ENCODE peak calls at places on chromosomes 4 and X, in four cellular contexts. One of them, this sample, is unnamed.

GRCh38 chrX:77167993-77168392 is 279.2 kb upstream of the FGF16 start:
- DNase-seq in foreskin fibroblast: no peak
- DNase-seq in naive thymus-derived CD4-positive, alpha-beta T cell: no peak
- DNase-seq in activated T-helper 1 cell treated with anti-CD3 and anti-CD28 coated beads, Interleukin-2, amount 50 U/mL, for 16 hours: no peak
- DNase-seq in this sample: no peak

GRCh38 chrX:155221351-155221750 is 5.1 kb downstream of the VBP1 start:
- DNase-seq in foreskin fibroblast: no peak
- DNase-seq in naive thymus-derived CD4-positive, alpha-beta T cell: no peak
- DNase-seq in activated T-helper 1 cell treated with anti-CD3 and anti-CD28 coated beads, Interleukin-2, amount 50 U/mL, for 16 hours: no peak
- DNase-seq in this sample: no peak

GRCh38 chr4:13481569-13481968 is 2.6 kb downstream of the RAB28 start:
- DNase-seq in foreskin fibroblast: no peak
- DNase-seq in naive thymus-derived CD4-positive, alpha-beta T cell: no peak
- DNase-seq in activated T-helper 1 cell treated with anti-CD3 and anti-CD28 coated beads, Interleukin-2, amount 50 U/mL, for 16 hours: no peak
- DNase-seq in this sample: no peak

GRCh38 chr4:5365071-5366008 is 314.1 kb downstream of the STK32B start:
- DNase-seq in foreskin fibroblast: peak; percentile 9
- DNase-seq in naive thymus-derived CD4-positive, alpha-beta T cell: no peak
- DNase-seq in activated T-helper 1 cell treated with anti-CD3 and anti-CD28 coated beads, Interleukin-2, amount 50 U/mL, for 16 hours: no peak
- DNase-seq in this sample: peak; percentile 10

GRCh38 chrX:47634871-47635575 is 5.3 kb upstream of the CFP start:
- DNase-seq in foreskin fibroblast: no peak
- DNase-seq in naive thymus-derived CD4-positive, alpha-beta T cell: no peak
- DNase-seq in activated T-helper 1 cell treated with anti-CD3 and anti-CD28 coated beads, Interleukin-2, amount 50 U/mL, for 16 hours: no peak
- DNase-seq in this sample: no peak

GRCh38 chr4:113835005-113835404 is 73.5 kb upstream of the CAMK2D start:
- DNase-seq in foreskin fibroblast: peak; percentile 47
- DNase-seq in naive thymus-derived CD4-positive, alpha-beta T cell: no peak
- DNase-seq in activated T-helper 1 cell treated with anti-CD3 and anti-CD28 coated beads, Interleukin-2, amount 50 U/mL, for 16 hours: no peak
- DNase-seq in this sample: peak; percentile 38

GRCh38 chr4:44157611-44158277 is 290.9 kb downstream of the KCTD8 start:
- DNase-seq in foreskin fibroblast: no peak
- DNase-seq in naive thymus-derived CD4-positive, alpha-beta T cell: no peak
- DNase-seq in activated T-helper 1 cell treated with anti-CD3 and anti-CD28 coated beads, Interleukin-2, amount 50 U/mL, for 16 hours: no peak
- DNase-seq in this sample: peak; percentile 43

GRCh38 chr4:21768349-21769310 is 179.9 kb downstream of the KCNIP4 start:
- DNase-seq in foreskin fibroblast: peak; percentile 26
- DNase-seq in naive thymus-derived CD4-positive, alpha-beta T cell: no peak
- DNase-seq in activated T-helper 1 cell treated with anti-CD3 and anti-CD28 coated beads, Interleukin-2, amount 50 U/mL, for 16 hours: no peak
- DNase-seq in this sample: no peak

GRCh38 chr4:70651864-70652506 is 14.3 kb downstream of the JCHAIN start:
- DNase-seq in foreskin fibroblast: no peak
- DNase-seq in naive thymus-derived CD4-positive, alpha-beta T cell: no peak
- DNase-seq in activated T-helper 1 cell treated with anti-CD3 and anti-CD28 coated beads, Interleukin-2, amount 50 U/mL, for 16 hours: no peak
- DNase-seq in this sample: no peak

GRCh38 chr4:119209077-119209476 is 3.4 kb upstream of the USP53 start:
- DNase-seq in foreskin fibroblast: peak; percentile 94
- DNase-seq in naive thymus-derived CD4-positive, alpha-beta T cell: no peak
- DNase-seq in activated T-helper 1 cell treated with anti-CD3 and anti-CD28 coated beads, Interleukin-2, amount 50 U/mL, for 16 hours: no peak
- DNase-seq in this sample: peak; percentile 91

GRCh38 chrX:40105791-40106676 is 8.3 kb upstream of the BCOR start:
- DNase-seq in foreskin fibroblast: no peak
- DNase-seq in naive thymus-derived CD4-positive, alpha-beta T cell: peak; percentile 67
- DNase-seq in activated T-helper 1 cell treated with anti-CD3 and anti-CD28 coated beads, Interleukin-2, amount 50 U/mL, for 16 hours: peak; percentile 61
- DNase-seq in this sample: no peak

GRCh38 chrX:86148594-86148993 is 343 bp downstream of the DACH2 start:
- DNase-seq in foreskin fibroblast: no peak
- DNase-seq in naive thymus-derived CD4-positive, alpha-beta T cell: no peak
- DNase-seq in activated T-helper 1 cell treated with anti-CD3 and anti-CD28 coated beads, Interleukin-2, amount 50 U/mL, for 16 hours: no peak
- DNase-seq in this sample: no peak

GRCh38 chrX:43643662-43644061 is 12.4 kb upstream of the MAOA start:
- DNase-seq in foreskin fibroblast: no peak
- DNase-seq in naive thymus-derived CD4-positive, alpha-beta T cell: no peak
- DNase-seq in activated T-helper 1 cell treated with anti-CD3 and anti-CD28 coated beads, Interleukin-2, amount 50 U/mL, for 16 hours: no peak
- DNase-seq in this sample: no peak

GRCh38 chr4:7287918-7288280 is 95.6 kb downstream of the SORCS2 start:
- DNase-seq in foreskin fibroblast: no peak
- DNase-seq in naive thymus-derived CD4-positive, alpha-beta T cell: no peak
- DNase-seq in activated T-helper 1 cell treated with anti-CD3 and anti-CD28 coated beads, Interleukin-2, amount 50 U/mL, for 16 hours: no peak
- DNase-seq in this sample: no peak

GRCh38 chr4:19729873-19730735 is 521.6 kb upstream of the SLIT2 start:
- DNase-seq in foreskin fibroblast: no peak
- DNase-seq in naive thymus-derived CD4-positive, alpha-beta T cell: no peak
- DNase-seq in activated T-helper 1 cell treated with anti-CD3 and anti-CD28 coated beads, Interleukin-2, amount 50 U/mL, for 16 hours: no peak
- DNase-seq in this sample: no peak

GRCh38 chr4:113474017-113474416 is 287.5 kb downstream of the CAMK2D start:
- DNase-seq in foreskin fibroblast: peak; percentile 79
- DNase-seq in naive thymus-derived CD4-positive, alpha-beta T cell: no peak
- DNase-seq in activated T-helper 1 cell treated with anti-CD3 and anti-CD28 coated beads, Interleukin-2, amount 50 U/mL, for 16 hours: no peak
- DNase-seq in this sample: peak; percentile 86

GRCh38 chr4:43274376-43274775 is 381.9 kb downstream of the GRXCR1 start:
- DNase-seq in foreskin fibroblast: no peak
- DNase-seq in naive thymus-derived CD4-positive, alpha-beta T cell: no peak
- DNase-seq in activated T-helper 1 cell treated with anti-CD3 and anti-CD28 coated beads, Interleukin-2, amount 50 U/mL, for 16 hours: no peak
- DNase-seq in this sample: no peak

GRCh38 chr4:14446904-14447303 is 555.4 kb upstream of the CPEB2 start:
- DNase-seq in foreskin fibroblast: no peak
- DNase-seq in naive thymus-derived CD4-positive, alpha-beta T cell: no peak
- DNase-seq in activated T-helper 1 cell treated with anti-CD3 and anti-CD28 coated beads, Interleukin-2, amount 50 U/mL, for 16 hours: no peak
- DNase-seq in this sample: no peak

GRCh38 chr4:89438102-89438831 is 130.7 kb upstream of the GPRIN3 start:
- DNase-seq in foreskin fibroblast: peak; percentile 22
- DNase-seq in naive thymus-derived CD4-positive, alpha-beta T cell: peak; percentile 25
- DNase-seq in activated T-helper 1 cell treated with anti-CD3 and anti-CD28 coated beads, Interleukin-2, amount 50 U/mL, for 16 hours: peak; percentile 14
- DNase-seq in this sample: no peak

GRCh38 chrX:17860811-17861495 is at the start of gene RAI2:
- DNase-seq in foreskin fibroblast: no peak
- DNase-seq in naive thymus-derived CD4-positive, alpha-beta T cell: peak; percentile 51
- DNase-seq in activated T-helper 1 cell treated with anti-CD3 and anti-CD28 coated beads, Interleukin-2, amount 50 U/mL, for 16 hours: no peak
- DNase-seq in this sample: no peak

GRCh38 chrX:133171962-133172708 is 46.0 kb downstream of the TFDP3 start:
- DNase-seq in foreskin fibroblast: no peak
- DNase-seq in naive thymus-derived CD4-positive, alpha-beta T cell: no peak
- DNase-seq in activated T-helper 1 cell treated with anti-CD3 and anti-CD28 coated beads, Interleukin-2, amount 50 U/mL, for 16 hours: no peak
- DNase-seq in this sample: no peak

GRCh38 chrX:63250253-63250868 is 100.8 kb downstream of the SPIN4 start:
- DNase-seq in foreskin fibroblast: peak; percentile 45
- DNase-seq in naive thymus-derived CD4-positive, alpha-beta T cell: peak; percentile 14
- DNase-seq in activated T-helper 1 cell treated with anti-CD3 and anti-CD28 coated beads, Interleukin-2, amount 50 U/mL, for 16 hours: no peak
- DNase-seq in this sample: peak; percentile 31

GRCh38 chr4:19776929-19777328 is 474.8 kb upstream of the SLIT2 start:
- DNase-seq in foreskin fibroblast: no peak
- DNase-seq in naive thymus-derived CD4-positive, alpha-beta T cell: no peak
- DNase-seq in activated T-helper 1 cell treated with anti-CD3 and anti-CD28 coated beads, Interleukin-2, amount 50 U/mL, for 16 hours: no peak
- DNase-seq in this sample: no peak

GRCh38 chr4:157045507-157046127 is 30.3 kb upstream of the GLRB start:
- DNase-seq in foreskin fibroblast: peak; percentile 70
- DNase-seq in naive thymus-derived CD4-positive, alpha-beta T cell: no peak
- DNase-seq in activated T-helper 1 cell treated with anti-CD3 and anti-CD28 coated beads, Interleukin-2, amount 50 U/mL, for 16 hours: no peak
- DNase-seq in this sample: peak; percentile 54

GRCh38 chrX:153903238-153903980 is 1.1 kb upstream of the AVPR2 start:
- DNase-seq in foreskin fibroblast: no peak
- DNase-seq in naive thymus-derived CD4-positive, alpha-beta T cell: no peak
- DNase-seq in activated T-helper 1 cell treated with anti-CD3 and anti-CD28 coated beads, Interleukin-2, amount 50 U/mL, for 16 hours: no peak
- DNase-seq in this sample: no peak

GRCh38 chr4:92121099-92121498 is 182.7 kb upstream of the GRID2 start:
- DNase-seq in foreskin fibroblast: no peak
- DNase-seq in naive thymus-derived CD4-positive, alpha-beta T cell: no peak
- DNase-seq in activated T-helper 1 cell treated with anti-CD3 and anti-CD28 coated beads, Interleukin-2, amount 50 U/mL, for 16 hours: no peak
- DNase-seq in this sample: peak; percentile 22

GRCh38 chr4:76125816-76126215 is 22.4 kb downstream of the NUP54 start:
- DNase-seq in foreskin fibroblast: no peak
- DNase-seq in naive thymus-derived CD4-positive, alpha-beta T cell: no peak
- DNase-seq in activated T-helper 1 cell treated with anti-CD3 and anti-CD28 coated beads, Interleukin-2, amount 50 U/mL, for 16 hours: no peak
- DNase-seq in this sample: no peak

GRCh38 chr4:154985673-154986072 is 204.6 kb downstream of the RBM46 start:
- DNase-seq in foreskin fibroblast: no peak
- DNase-seq in naive thymus-derived CD4-positive, alpha-beta T cell: no peak
- DNase-seq in activated T-helper 1 cell treated with anti-CD3 and anti-CD28 coated beads, Interleukin-2, amount 50 U/mL, for 16 hours: no peak
- DNase-seq in this sample: peak; percentile 64

GRCh38 chrX:119502727-119503483 is 34.7 kb downstream of the SLC25A5 start:
- DNase-seq in foreskin fibroblast: peak; percentile 24
- DNase-seq in naive thymus-derived CD4-positive, alpha-beta T cell: peak; percentile 53
- DNase-seq in activated T-helper 1 cell treated with anti-CD3 and anti-CD28 coated beads, Interleukin-2, amount 50 U/mL, for 16 hours: no peak
- DNase-seq in this sample: peak; percentile 31